ENCODE peak calls at places on chromosomes 12 and 14, in five cellular contexts. E, F, D, H and K are unnamed samples.

GRCh38 chr12:6250343-6250742 is 50.1 kb downstream of the CD9 start:
- DNase-seq in D (no peak), H (no peak), E (peak), F (no peak), K (no peak)

GRCh38 chr12:12461281-12461922 is 101.3 kb downstream of the DUSP16 start:
- DNase-seq in E (no peak), D (no peak), F (no peak), H (no peak), K (no peak)

GRCh38 chr14:28987516-28987915 is 220.9 kb downstream of the FOXG1 start:
- DNase-seq in F (no peak), H (no peak), D (no peak), E (no peak), K (no peak)

GRCh38 chr12:30794591-30795409 is 40.0 kb upstream of the CAPRIN2 start:
- DNase-seq in E (peak), H (peak), F (no peak), D (no peak), K (no peak)

GRCh38 chr14:66076166-66076565 is 410.0 kb upstream of the CCDC196 start:
- DNase-seq in E (no peak), D (no peak), H (no peak), F (no peak), K (no peak)

GRCh38 chr12:67885370-67886169 is 103.7 kb upstream of the IFNG-AS1 start:
- DNase-seq in E (no peak), H (no peak), D (no peak), F (no peak), K (no peak)

GRCh38 chr14:95200404-95200803 is 43.1 kb upstream of the DICER1 start:
- DNase-seq in E (no peak), D (no peak), H (no peak), F (no peak), K (no peak)

GRCh38 chr14:70648374-70648773 is 6.7 kb downstream of the TTC9 start:
- DNase-seq in E (no peak), D (no peak), F (no peak), H (no peak), K (no peak)

GRCh38 chr12:128316078-128316477 is 49.1 kb downstream of the TMEM132C start:
- DNase-seq in E (no peak), F (no peak), H (no peak), D (no peak), K (no peak)

GRCh38 chr14:100862793-100863192 is 36.9 kb downstream of the MEG3 start:
- DNase-seq in H (no peak), E (no peak), F (no peak), D (no peak), K (no peak)

GRCh38 chr14:55426881-55427280 is 13.5 kb downstream of the TBPL2 start:
- DNase-seq in F (no peak), E (no peak), H (no peak), D (no peak), K (no peak)

GRCh38 chr14:55430024-55430690 is 10.3 kb downstream of the TBPL2 start:
- DNase-seq in D (peak), H (peak), F (peak), E (no peak), K (no peak)

GRCh38 chr14:55425091-55425490 is 13.5 kb upstream of the ATG14 start:
- DNase-seq in F (no peak), H (no peak), E (no peak), D (no peak), K (no peak)

GRCh38 chr14:55423969-55424368 is 12.3 kb upstream of the ATG14 start:
- DNase-seq in H (no peak), D (no peak), F (no peak), E (no peak), K (no peak)

GRCh38 chr14:55427439-55427838 is 13.0 kb downstream of the TBPL2 start:
- DNase-seq in H (no peak), E (no peak), F (no peak), D (no peak), K (no peak)
- TF ChIP-seq CTCF in H (no peak), E (no peak), F (no peak), D (no peak), K (no peak)

GRCh38 chr12:131929530-131930456 is 717 bp downstream of the PUS1 start:
- DNase-seq in F (peak), H (no peak), E (no peak), D (no peak), K (peak)

GRCh38 chr12:131928080-131928764 is 854 bp upstream of the PUS1 start:
- DNase-seq in F (no peak), H (no peak), E (no peak), D (no peak), K (no peak)

GRCh38 chr12:131930510-131930909 is 1.4 kb downstream of the PUS1 start:
- DNase-seq in F (no peak), D (no peak), H (no peak), E (no peak), K (no peak)

GRCh38 chr12:131928765-131929529 is at the start of gene PUS1:
- DNase-seq in D (peak), F (peak), H (peak), E (peak), K (peak)

GRCh38 chr12:131927110-131928079 is 1.7 kb upstream of the PUS1 start:
- DNase-seq in E (no peak), F (no peak), D (no peak), H (no peak), K (no peak)
- TF ChIP-seq CTCF in E (no peak), F (no peak), D (no peak), H (no peak), K (no peak)

GRCh38 chr12:52280796-52281560 is 6.5 kb downstream of the KRT86 start:
- DNase-seq in H (peak), F (no peak), D (peak), E (peak), K (no peak)

GRCh38 chr12:52278931-52279682 is 4.7 kb downstream of the KRT86 start:
- DNase-seq in D (peak), E (peak), H (no peak), F (peak), K (peak)

GRCh38 chr12:52278530-52278929 is 4.1 kb downstream of the KRT86 start:
- DNase-seq in F (no peak), D (no peak), E (no peak), H (no peak), K (no peak)

GRCh38 chr12:52279683-52280318 is 5.4 kb downstream of the KRT86 start:
- DNase-seq in E (no peak), H (no peak), D (no peak), F (no peak), K (no peak)

DNA sequence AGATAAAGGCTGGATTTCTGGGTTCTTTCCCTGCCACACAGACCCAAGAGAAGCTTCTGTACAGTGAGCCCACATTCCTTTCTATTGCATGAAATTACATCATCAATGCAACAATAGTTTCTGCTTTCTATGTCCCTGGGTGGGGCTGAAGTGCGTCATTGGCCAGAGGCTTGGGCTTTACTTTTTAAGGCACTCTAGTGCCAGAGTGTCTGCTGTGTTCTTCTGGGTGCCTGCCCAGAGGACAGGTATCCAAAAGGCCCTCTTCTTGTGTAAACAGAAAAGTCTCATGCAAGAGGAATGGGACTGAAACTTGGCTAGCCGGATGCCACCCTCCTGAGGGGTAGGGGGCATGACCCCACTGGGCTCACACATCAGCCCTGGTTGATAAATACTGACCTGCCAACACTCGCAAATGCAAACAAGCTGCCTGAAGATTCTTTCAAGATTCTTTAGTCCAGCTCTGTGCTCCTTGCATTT is 5.9 kb downstream of the KRT86 start:
- DNase-seq in H (peak), E (peak), F (no peak), D (peak), K (no peak)
- TF ChIP-seq CTCF in H (no peak), E (no peak), F (no peak), D (no peak), K (no peak)

DNA sequence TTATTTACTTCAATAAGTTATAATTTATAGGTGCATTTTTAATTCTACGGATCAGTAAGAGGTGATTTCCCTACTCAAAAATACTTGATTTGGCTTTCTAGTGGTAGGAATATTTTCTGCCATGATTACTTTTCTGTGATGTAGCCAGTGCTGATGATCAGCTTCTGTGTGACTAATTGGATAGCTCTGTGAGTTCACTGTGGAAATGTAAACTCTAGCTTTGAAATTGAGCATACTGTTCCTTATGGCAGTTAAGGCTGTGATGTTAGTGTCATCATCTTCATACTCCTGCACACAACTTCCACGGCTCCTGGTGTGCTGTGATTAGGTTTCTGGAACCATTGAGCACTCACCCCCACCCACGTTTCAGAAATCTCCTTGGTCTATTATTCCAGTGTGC is 48.2 kb downstream of the PLEKHA5 start:
- DNase-seq in F (no peak), E (no peak), H (no peak), D (no peak), K (no peak)
- TF ChIP-seq CTCF in F (no peak), E (no peak), H (no peak), D (no peak), K (no peak)

GRCh38 chr14:22412936-22413411 is 176.1 kb downstream of the DAD1 start:
- DNase-seq in H (no peak), E (no peak), F (no peak), D (peak), K (no peak)
- TF ChIP-seq CTCF in H (no peak), E (no peak), F (no peak), D (no peak), K (no peak)

GRCh38 chr14:74042296-74042695 is 23.1 kb downstream of the BBOF1 start:
- DNase-seq in E (no peak), F (no peak), D (no peak), H (no peak), K (no peak)

GRCh38 chr14:74034572-74034971 is 15.4 kb downstream of the BBOF1 start:
- DNase-seq in F (no peak), D (no peak), H (no peak), E (no peak), K (no peak)

GRCh38 chr14:74035556-74035955 is 16.4 kb downstream of the BBOF1 start:
- DNase-seq in H (no peak), F (no peak), D (no peak), E (no peak), K (no peak)

DNA sequence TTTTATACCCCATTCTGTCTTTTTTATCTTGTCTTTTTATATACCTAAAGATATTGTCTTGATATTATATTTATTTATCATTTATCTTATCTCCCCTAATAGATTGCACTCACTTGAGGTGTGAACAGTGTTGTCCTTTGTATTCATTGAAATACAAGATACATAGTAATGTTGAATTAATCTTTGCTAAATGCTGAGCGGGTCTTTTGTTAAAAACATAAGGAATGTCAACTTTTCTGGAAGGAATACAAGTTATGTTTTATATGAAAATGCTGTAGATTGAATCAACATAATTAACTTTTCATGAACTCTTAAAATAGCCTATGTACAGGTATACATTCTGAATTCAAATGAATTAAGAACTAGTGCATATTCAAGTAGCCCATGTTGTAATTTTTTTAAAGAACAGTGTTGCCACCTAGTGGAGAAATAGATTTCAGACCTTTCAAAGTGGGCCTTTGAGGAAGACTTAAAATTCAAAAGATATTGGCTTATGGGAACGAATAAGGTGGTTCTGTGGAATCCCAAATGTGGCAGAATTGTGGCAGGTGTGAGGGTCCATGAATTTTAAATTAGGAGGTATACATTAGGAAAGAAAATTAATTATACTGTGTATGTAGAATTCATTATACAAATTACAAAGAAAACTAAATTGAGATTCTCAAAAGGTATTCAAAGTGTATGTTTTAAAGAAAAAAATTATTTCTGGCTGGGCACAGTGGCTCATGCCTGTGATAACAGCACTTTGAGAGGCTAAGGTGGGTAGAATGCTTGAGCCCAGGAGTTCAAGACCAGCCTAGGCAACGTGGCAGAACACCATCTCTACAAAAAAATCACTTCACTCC is 19.1 kb downstream of the BBOF1 start:
- DNase-seq in F (no peak), D (no peak), H (no peak), E (no peak), K (no peak)
- TF ChIP-seq CTCF in F (peak), D (peak), H (peak), E (peak), K (peak)

DNA sequence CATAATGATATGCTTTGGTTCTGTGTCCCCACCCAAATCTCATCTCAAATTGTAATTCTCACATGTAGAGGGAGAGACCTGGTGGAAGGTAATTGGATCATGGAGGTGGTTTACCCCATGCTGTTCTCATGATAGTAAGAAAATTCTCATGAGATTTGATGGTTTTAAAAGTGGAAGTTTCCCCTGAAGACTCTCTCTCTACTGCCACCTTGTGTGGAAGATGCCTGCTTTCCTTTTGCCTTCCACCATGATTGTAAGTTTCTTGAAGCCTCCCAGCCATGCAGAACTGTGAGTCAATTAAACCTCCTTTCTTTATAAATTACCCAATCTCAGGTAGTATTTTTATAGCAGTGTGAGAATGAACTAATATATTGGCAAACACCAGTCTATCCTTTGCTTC is 260.4 kb upstream of the PPFIA2 start:
- DNase-seq in E (no peak), F (no peak), D (no peak), H (no peak), K (no peak)
- TF ChIP-seq CTCF in E (no peak), F (no peak), D (no peak), H (no peak), K (peak)